ENCODE peak calls at places on chromosomes 11 and 22, in seven cellular contexts. G, J, D, E, P, V and Q are unnamed samples.

GRCh38 chr11:129731316-129731715 is 84.3 kb upstream of the TMEM45B start:
- DNase-seq in G (no peak), J (no peak), D (no peak), E (no peak), P (no peak), V (no peak), Q (no peak)

GRCh38 chr11:692824-693414 is 2.1 kb downstream of the DEAF1 start:
- DNase-seq in G (no peak), J (no peak), D (no peak), E (no peak), P (no peak), V (no peak), Q (no peak)

GRCh38 chr11:80849253-80849652 is 1408.4 kb upstream of the TENM4 start:
- DNase-seq in G (no peak), J (no peak), D (no peak), E (no peak), P (no peak), V (no peak), Q (no peak)

GRCh38 chr22:35046744-35047462 is 19.1 kb upstream of the ISX start:
- DNase-seq in G (no peak), J (no peak), D (no peak), E (no peak), P (no peak), V (no peak), Q (no peak)

GRCh38 chr22:24482586-24482985 is 12.5 kb upstream of the UPB1 start:
- DNase-seq in G (no peak), J (no peak), D (peak; percentile 74), E (peak; percentile 79), P (no peak), V (no peak), Q (peak; percentile 54)

GRCh38 chr22:30806391-30806861 is 111.8 kb downstream of the OSBP2 start:
- DNase-seq in G (no peak), J (no peak), D (no peak), E (no peak), P (no peak), V (no peak), Q (no peak)

GRCh38 chr11:26949846-26950245 is 44.1 kb upstream of the FIBIN start:
- DNase-seq in G (no peak), J (no peak), D (no peak), E (no peak), P (no peak), V (no peak), Q (no peak)

GRCh38 chr11:70710192-70710965 is 312.1 kb downstream of the CTTN start:
- DNase-seq in G (no peak), J (no peak), D (no peak), E (no peak), P (no peak), V (no peak), Q (no peak)

GRCh38 chr11:68012843-68013610 is 2.9 kb downstream of the ALDH3B1 start:
- DNase-seq in G (no peak), J (no peak), D (peak; percentile 92), E (peak; percentile 89), P (no peak), V (no peak), Q (peak; percentile 94)

GRCh38 chr11:111402411-111402810 is 23.3 kb upstream of the POU2AF1 start:
- DNase-seq in G (peak; percentile 38), J (no peak), D (no peak), E (no peak), P (no peak), V (peak; percentile 20), Q (no peak)

GRCh38 chr11:44307340-44308099 is 2.4 kb downstream of the ALX4 start:
- DNase-seq in G (no peak), J (no peak), D (no peak), E (no peak), P (no peak), V (no peak), Q (no peak)